ENCODE peak calls at places on chromosomes 1 and 21, in five cellular contexts. One of them, this sample, is unnamed. For H3K4me1, the result is how much of the 10 kb centered on the place peaks cover.

GRCh38 chr1:211621471-211622198 is 42.7 kb upstream of the SLC30A1 start:
- DNase-seq in mammary epithelial cell: no peak
- DNase-seq in GM23338: no peak
- DNase-seq in CD8-positive, alpha-beta T cell: no peak
- DNase-seq in colonic mucosa: no peak
- DNase-seq in this sample: no peak

GRCh38 chr1:49351744-49352143 is 575.1 kb upstream of the BEND5 start:
- DNase-seq in CD8-positive, alpha-beta T cell: no peak
- DNase-seq in colonic mucosa: no peak
- DNase-seq in GM23338: peak
- DNase-seq in mammary epithelial cell: peak
- DNase-seq in this sample: no peak

GRCh38 chr1:5393591-5393990 is 598.6 kb downstream of the NPHP4 start:
- DNase-seq in CD8-positive, alpha-beta T cell: no peak
- DNase-seq in colonic mucosa: no peak
- DNase-seq in GM23338: no peak
- DNase-seq in mammary epithelial cell: no peak
- DNase-seq in this sample: no peak

GRCh38 chr1:37875833-37876232 is 16.4 kb upstream of the MTF1 start:
- DNase-seq in GM23338: peak
- DNase-seq in mammary epithelial cell: peak
- DNase-seq in colonic mucosa: no peak
- DNase-seq in CD8-positive, alpha-beta T cell: no peak
- DNase-seq in this sample: peak

GRCh38 chr1:232886304-232886703 is 64.1 kb upstream of the NTPCR start:
- DNase-seq in mammary epithelial cell: no peak
- DNase-seq in GM23338: no peak
- DNase-seq in colonic mucosa: no peak
- DNase-seq in CD8-positive, alpha-beta T cell: no peak
- DNase-seq in this sample: no peak

GRCh38 chr1:92839442-92839841 is 7.6 kb downstream of the RPL5 start:
- DNase-seq in CD8-positive, alpha-beta T cell: no peak
- DNase-seq in GM23338: no peak
- DNase-seq in mammary epithelial cell: no peak
- DNase-seq in colonic mucosa: no peak
- DNase-seq in this sample: no peak

GRCh38 chr1:164787834-164788231 is 228.8 kb downstream of the PBX1 start:
- DNase-seq in colonic mucosa: no peak
- DNase-seq in mammary epithelial cell: peak
- DNase-seq in CD8-positive, alpha-beta T cell: no peak
- DNase-seq in GM23338: peak
- DNase-seq in this sample: no peak

GRCh38 chr1:17516303-17517214 is 22.9 kb upstream of the ARHGEF10L start:
- DNase-seq in CD8-positive, alpha-beta T cell: no peak
- DNase-seq in colonic mucosa: peak
- DNase-seq in mammary epithelial cell: no peak
- DNase-seq in GM23338: peak
- DNase-seq in this sample: no peak

GRCh38 chr1:54122131-54122751 is 30.6 kb downstream of the CDCP2 start:
- DNase-seq in mammary epithelial cell: no peak
- DNase-seq in GM23338: no peak
- DNase-seq in colonic mucosa: peak
- DNase-seq in CD8-positive, alpha-beta T cell: no peak
- DNase-seq in this sample: no peak

GRCh38 chr1:62732327-62732726 is 44.1 kb upstream of the DOCK7 start:
- DNase-seq in mammary epithelial cell: no peak
- DNase-seq in colonic mucosa: no peak
- DNase-seq in GM23338: no peak
- DNase-seq in CD8-positive, alpha-beta T cell: no peak
- DNase-seq in this sample: no peak

GRCh38 chr1:246142320-246142893 is 364.7 kb downstream of the SMYD3 start:
- DNase-seq in colonic mucosa: no peak
- DNase-seq in mammary epithelial cell: peak
- DNase-seq in GM23338: no peak
- DNase-seq in CD8-positive, alpha-beta T cell: no peak
- DNase-seq in this sample: no peak

GRCh38 chr1:7346600-7347570 is 424.2 kb upstream of the VAMP3 start:
- DNase-seq in CD8-positive, alpha-beta T cell: no peak
- DNase-seq in GM23338: no peak
- DNase-seq in colonic mucosa: no peak
- DNase-seq in mammary epithelial cell: no peak
- DNase-seq in this sample: no peak

GRCh38 chr1:116486424-116486823 is 84.4 kb downstream of the CD58 start:
- DNase-seq in GM23338: no peak
- DNase-seq in mammary epithelial cell: peak
- DNase-seq in CD8-positive, alpha-beta T cell: no peak
- DNase-seq in colonic mucosa: no peak
- DNase-seq in this sample: no peak

GRCh38 chr1:21550097-21550496 is 40.9 kb downstream of the ALPL start:
- DNase-seq in CD8-positive, alpha-beta T cell: no peak
- DNase-seq in GM23338: no peak
- DNase-seq in colonic mucosa: no peak
- DNase-seq in mammary epithelial cell: no peak
- DNase-seq in this sample: no peak

GRCh38 chr21:45536301-45537081 is 5.7 kb downstream of the SLC19A1 start:
- DNase-seq in colonic mucosa: no peak
- DNase-seq in CD8-positive, alpha-beta T cell: peak
- DNase-seq in GM23338: no peak
- DNase-seq in mammary epithelial cell: no peak
- DNase-seq in this sample: no peak

GRCh38 chr1:85327759-85328158 is 51.3 kb upstream of the BCL10 start:
- DNase-seq in CD8-positive, alpha-beta T cell: no peak
- DNase-seq in colonic mucosa: no peak
- DNase-seq in mammary epithelial cell: no peak
- DNase-seq in GM23338: no peak
- DNase-seq in this sample: no peak

GRCh38 chr1:187617776-187618175 is 789.0 kb downstream of the PLA2G4A start:
- DNase-seq in mammary epithelial cell: no peak
- DNase-seq in CD8-positive, alpha-beta T cell: no peak
- DNase-seq in colonic mucosa: no peak
- DNase-seq in GM23338: no peak
- DNase-seq in this sample: no peak

DNA sequence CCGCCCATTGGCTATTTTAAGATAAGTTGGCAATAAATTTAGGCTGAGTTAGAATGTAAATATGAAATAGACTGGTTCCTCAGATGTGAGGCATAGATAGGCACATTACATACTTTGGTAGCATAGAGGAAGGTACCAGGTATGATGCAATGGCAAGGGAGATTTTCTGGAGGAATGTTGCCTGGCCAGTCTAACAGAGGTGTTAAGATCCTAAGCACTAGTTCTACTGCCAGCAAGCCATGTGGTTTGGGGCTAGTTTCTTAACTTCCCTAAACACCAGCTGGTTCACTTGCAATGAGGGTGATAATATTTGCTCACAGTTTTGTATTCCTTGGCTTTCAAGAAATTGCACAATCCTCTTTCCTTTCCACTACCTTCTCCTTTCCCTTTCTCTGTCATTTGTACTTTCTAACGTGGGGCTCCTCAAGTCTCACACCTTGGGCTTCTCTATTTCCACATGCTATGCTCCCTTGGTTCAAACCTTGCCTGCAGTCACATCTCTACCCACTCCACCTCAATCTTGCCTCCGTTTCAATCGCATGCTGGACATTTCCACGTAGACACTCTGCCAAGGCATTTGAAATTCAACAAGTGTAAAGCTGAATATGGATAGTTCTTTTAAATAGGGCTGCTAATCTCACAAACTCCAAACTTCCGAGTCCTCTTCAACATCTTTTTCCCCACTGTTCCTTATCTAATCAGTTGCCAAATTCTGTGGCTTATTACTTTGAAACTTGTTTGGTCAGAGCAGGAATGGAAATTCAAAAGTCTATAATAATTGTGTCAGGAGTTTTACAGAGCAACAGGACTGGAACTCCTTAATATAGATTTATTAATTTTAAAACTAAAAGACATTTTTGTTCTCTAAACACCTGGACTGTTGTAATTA is 4.6 kb upstream of the CD55 start:
- DNase-seq in colonic mucosa: peak
- DNase-seq in GM23338: peak
- DNase-seq in mammary epithelial cell: peak
- DNase-seq in CD8-positive, alpha-beta T cell: no peak
- DNase-seq in this sample: no peak
- H3K4me1 ChIP-seq in colonic mucosa: under half
- H3K4me1 ChIP-seq in GM23338: under half
- H3K4me1 ChIP-seq in mammary epithelial cell: under half
- H3K4me1 ChIP-seq in CD8-positive, alpha-beta T cell: under half
- H3K4me1 ChIP-seq in this sample: under half

GRCh38 chr1:204283711-204284651 is 70.2 kb upstream of the GOLT1A start:
- DNase-seq in mammary epithelial cell: no peak
- DNase-seq in CD8-positive, alpha-beta T cell: no peak
- DNase-seq in GM23338: no peak
- DNase-seq in colonic mucosa: no peak
- DNase-seq in this sample: no peak
- H3K4me1 ChIP-seq in mammary epithelial cell: under half
- H3K4me1 ChIP-seq in CD8-positive, alpha-beta T cell: under half
- H3K4me1 ChIP-seq in GM23338: under half
- H3K4me1 ChIP-seq in colonic mucosa: under half
- H3K4me1 ChIP-seq in this sample: under half

GRCh38 chr1:67818725-67819301 is 14.5 kb downstream of the GNG12 start:
- DNase-seq in colonic mucosa: peak
- DNase-seq in GM23338: no peak
- DNase-seq in mammary epithelial cell: no peak
- DNase-seq in CD8-positive, alpha-beta T cell: no peak
- DNase-seq in this sample: no peak
- H3K4me1 ChIP-seq in colonic mucosa: under half
- H3K4me1 ChIP-seq in GM23338: under half
- H3K4me1 ChIP-seq in mammary epithelial cell: under half
- H3K4me1 ChIP-seq in CD8-positive, alpha-beta T cell: under half
- H3K4me1 ChIP-seq in this sample: under half

DNA sequence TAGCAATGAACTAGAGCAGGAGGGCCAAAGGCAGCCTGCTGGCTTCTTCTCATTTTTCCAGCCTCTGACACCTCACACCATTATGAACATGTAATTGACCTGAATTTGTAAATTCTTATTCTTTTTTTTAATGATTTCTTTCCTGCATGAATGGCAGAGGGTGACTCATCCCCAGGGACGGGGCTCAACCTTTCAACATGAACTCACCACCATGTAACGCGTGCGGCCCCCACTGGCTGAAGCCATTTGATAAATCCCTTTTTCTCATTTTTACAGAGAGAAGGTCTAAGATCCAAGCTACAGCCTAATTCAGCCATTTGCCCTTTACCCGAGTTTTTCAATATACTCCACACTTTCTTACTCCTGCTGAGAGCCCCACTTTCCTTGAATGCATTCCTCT is 9.3 kb upstream of the ETS2 start:
- DNase-seq in GM23338: no peak
- DNase-seq in CD8-positive, alpha-beta T cell: no peak
- DNase-seq in colonic mucosa: no peak
- DNase-seq in mammary epithelial cell: no peak
- DNase-seq in this sample: no peak
- H3K4me1 ChIP-seq in GM23338: under half
- H3K4me1 ChIP-seq in CD8-positive, alpha-beta T cell: under half
- H3K4me1 ChIP-seq in colonic mucosa: under half
- H3K4me1 ChIP-seq in mammary epithelial cell: under half
- H3K4me1 ChIP-seq in this sample: under half

DNA sequence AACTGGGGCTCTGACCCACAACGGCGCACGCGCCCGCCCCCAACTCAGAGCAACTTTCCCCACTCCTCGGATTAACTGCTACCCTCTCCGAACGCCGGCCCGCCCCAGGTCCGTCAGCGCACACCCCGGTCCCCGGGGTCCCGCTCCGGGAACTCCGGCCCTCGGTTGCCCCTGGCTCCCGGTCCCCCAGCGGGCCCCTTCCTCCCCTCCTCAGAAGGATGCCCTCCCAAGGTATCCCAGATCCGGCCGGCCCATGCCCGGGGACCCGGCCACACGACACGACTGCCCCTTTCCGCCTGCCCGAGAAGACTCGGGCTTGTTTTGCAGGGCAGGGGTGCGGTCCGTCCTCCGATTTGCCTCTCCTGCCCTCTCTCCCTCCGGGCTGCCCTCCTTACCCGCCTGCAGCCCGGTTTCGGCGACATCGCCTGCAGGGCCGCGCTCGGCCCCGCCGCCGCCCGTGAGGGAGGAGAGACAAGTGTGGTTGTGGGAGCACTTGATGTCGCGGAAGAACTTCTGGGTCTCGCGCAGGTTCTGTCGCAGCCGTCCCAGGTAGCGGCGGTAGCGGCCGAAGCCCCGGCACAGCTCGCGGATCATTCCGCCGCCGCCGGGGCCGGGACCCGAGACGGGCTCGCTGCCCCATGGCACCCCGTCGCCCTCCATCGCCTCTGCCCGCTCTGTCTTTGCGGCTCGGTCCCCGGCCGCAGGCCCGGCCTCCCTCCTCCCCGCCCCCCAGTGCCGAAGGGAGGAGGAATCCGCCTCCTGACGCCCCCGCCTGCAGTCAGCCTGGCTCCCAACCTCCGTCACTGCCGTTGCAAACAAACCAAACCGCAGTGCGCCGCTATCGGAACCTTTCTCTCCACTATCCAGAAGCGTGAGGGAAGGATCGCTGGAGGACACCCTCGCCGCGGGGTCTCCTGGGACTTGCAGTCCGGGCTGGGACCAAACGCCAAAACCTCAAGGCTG is at the start of gene DSTYK:
- DNase-seq in colonic mucosa: peak
- DNase-seq in mammary epithelial cell: peak
- DNase-seq in GM23338: peak
- DNase-seq in CD8-positive, alpha-beta T cell: peak
- DNase-seq in this sample: peak
- H3K4me1 ChIP-seq in colonic mucosa: under half
- H3K4me1 ChIP-seq in mammary epithelial cell: under half
- H3K4me1 ChIP-seq in GM23338: under half
- H3K4me1 ChIP-seq in CD8-positive, alpha-beta T cell: under half
- H3K4me1 ChIP-seq in this sample: under half